ENCODE peak calls at places on chromosomes 11 and 22, in eight cellular contexts. V is MM.1S, S is neuronal stem cell, B is Karpas-422, C is mammary epithelial cell, M is keratinocyte, U is adipocyte, E is GM23248. G is an unnamed sample. For H3K4me1, the result is how much of the 10 kb centered on the place peaks cover.

GRCh38 chr11:61777234-61778090 is 14.9 kb downstream of the TMEM258 start:
- DNase-seq in V (no peak), S (no peak), B (no peak), C (peak), M (no peak), U (peak), E (peak), G (no peak)

GRCh38 chr11:116534270-116534975 is 238.4 kb downstream of the BUD13 start:
- DNase-seq in V (no peak), S (no peak), B (no peak), C (no peak), M (no peak), U (no peak), E (no peak), G (no peak)

GRCh38 chr11:12110714-12111481 is 508 bp downstream of the MICAL2 start:
- DNase-seq in V (no peak), S (peak), B (no peak), C (peak), M (no peak), U (peak), E (peak), G (no peak)

GRCh38 chr11:82239498-82239897 is 494.2 kb downstream of the FAM181B start:
- DNase-seq in V (no peak), S (no peak), B (no peak), C (no peak), M (no peak), U (no peak), E (no peak), G (no peak)

GRCh38 chr11:61816736-61817455 is at the start of gene FADS1:
- DNase-seq in V (peak), S (peak), B (peak), C (peak), M (no peak), U (peak), E (peak), G (peak)

GRCh38 chr22:36021649-36022048 is 7.0 kb downstream of the RBFOX2 start:
- DNase-seq in V (no peak), S (no peak), B (no peak), C (no peak), M (no peak), U (peak), E (no peak), G (no peak)

GRCh38 chr11:61771995-61772455 is 19.6 kb downstream of the MYRF start:
- DNase-seq in V (no peak), S (no peak), B (no peak), C (no peak), M (no peak), U (no peak), E (no peak), G (no peak)

GRCh38 chr22:42986115-42986514 is 28.8 kb downstream of the PACSIN2 start:
- DNase-seq in V (no peak), S (no peak), B (no peak), C (no peak), M (no peak), U (no peak), E (no peak), G (no peak)

GRCh38 chr11:119758291-119758690 is 29.3 kb upstream of the NECTIN1 start:
- DNase-seq in V (no peak), S (no peak), B (no peak), C (no peak), M (no peak), U (peak), E (peak), G (no peak)

GRCh38 chr11:119773016-119773415 is 44.0 kb upstream of the NECTIN1 start:
- DNase-seq in V (no peak), S (no peak), B (no peak), C (no peak), M (no peak), U (no peak), E (no peak), G (no peak)

GRCh38 chr11:45885274-45885920 is at the start of gene MAPK8IP1:
- DNase-seq in V (peak), S (peak), B (peak), C (peak), M (no peak), U (peak), E (peak), G (peak)

GRCh38 chr11:65026810-65027209 is 429 bp upstream of the SNX15 start:
- DNase-seq in V (no peak), S (no peak), B (no peak), C (no peak), M (peak), U (no peak), E (peak), G (no peak)

GRCh38 chr11:24855951-24856350 is 359.1 kb downstream of the LUZP2 start:
- DNase-seq in V (no peak), S (no peak), B (no peak), C (no peak), M (no peak), U (no peak), E (no peak), G (no peak)

GRCh38 chr11:76239483-76240142 is 33.3 kb upstream of the WNT11 start:
- DNase-seq in V (no peak), S (no peak), B (no peak), C (no peak), M (no peak), U (no peak), E (no peak), G (no peak)

DNA sequence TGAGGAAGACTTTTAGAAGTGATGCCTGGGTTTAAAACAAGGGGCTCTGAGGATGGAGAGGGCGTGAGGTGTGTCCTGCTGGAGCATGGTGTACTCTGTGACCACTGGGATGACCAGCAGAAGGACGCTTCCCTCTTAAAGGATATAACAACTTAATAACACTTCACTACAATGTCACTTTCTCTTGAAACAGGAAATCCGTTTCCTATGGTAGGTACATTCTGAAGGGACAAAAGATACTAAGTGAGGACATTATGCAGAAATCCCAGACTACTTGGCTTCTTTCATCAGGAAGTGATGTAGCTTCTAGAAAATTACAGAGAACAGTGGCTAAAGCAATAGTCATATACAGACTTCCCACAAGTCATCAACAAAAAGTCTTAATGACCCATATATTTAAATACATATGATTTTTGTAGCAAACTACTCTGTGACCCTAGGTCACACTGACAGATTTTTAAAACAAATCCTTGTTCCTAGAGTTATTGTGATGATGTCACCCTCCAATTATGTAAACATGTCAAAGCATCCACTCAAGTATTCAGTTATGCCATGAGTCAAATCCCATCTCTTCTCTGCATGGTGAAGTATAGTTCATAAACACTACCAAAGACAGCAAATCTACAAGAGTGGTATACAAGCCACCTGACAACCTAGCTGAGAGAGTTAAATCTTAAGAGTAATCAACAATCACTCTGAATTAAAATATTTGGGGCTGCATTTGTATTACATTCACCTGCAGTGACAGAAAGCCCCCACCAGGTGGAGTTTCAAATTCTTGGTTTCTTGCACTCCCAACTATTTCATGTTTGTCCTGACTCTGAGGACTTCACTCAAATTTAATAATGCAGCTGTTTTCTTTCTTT is 32.8 kb downstream of the PITPNB start:
- DNase-seq in V (peak), S (peak), B (peak), C (peak), M (no peak), U (peak), E (peak), G (no peak)
- H3K9ac ChIP-seq in V (no peak), S (no peak), B (no peak), C (no peak), M (no peak), U (no peak), E (peak), G (no peak)

GRCh38 chr11:44017443-44018126 is 30.2 kb upstream of the ACCSL start:
- DNase-seq in V (no peak), S (no peak), B (no peak), C (no peak), M (no peak), U (no peak), E (peak), G (no peak)

GRCh38 chr11:44016546-44017442 is 31.0 kb upstream of the ACCSL start:
- DNase-seq in V (no peak), S (no peak), B (no peak), C (no peak), M (no peak), U (no peak), E (peak), G (no peak)

GRCh38 chr11:44016129-44016528 is 31.7 kb upstream of the ACCSL start:
- DNase-seq in V (no peak), S (no peak), B (no peak), C (no peak), M (no peak), U (peak), E (peak), G (no peak)

GRCh38 chr11:44015624-44016007 is 32.2 kb upstream of the ACCSL start:
- DNase-seq in V (no peak), S (no peak), B (no peak), C (no peak), M (no peak), U (no peak), E (no peak), G (no peak)

GRCh38 chr11:44014968-44015623 is 32.7 kb upstream of the ACCSL start:
- DNase-seq in V (no peak), S (no peak), B (no peak), C (no peak), M (no peak), U (peak), E (peak), G (no peak)
- H3K4me1 ChIP-seq in V (under half), S (under half), B (under half), C (under half), M (under half), U (half or more), E (half or more), G (under half)

DNA sequence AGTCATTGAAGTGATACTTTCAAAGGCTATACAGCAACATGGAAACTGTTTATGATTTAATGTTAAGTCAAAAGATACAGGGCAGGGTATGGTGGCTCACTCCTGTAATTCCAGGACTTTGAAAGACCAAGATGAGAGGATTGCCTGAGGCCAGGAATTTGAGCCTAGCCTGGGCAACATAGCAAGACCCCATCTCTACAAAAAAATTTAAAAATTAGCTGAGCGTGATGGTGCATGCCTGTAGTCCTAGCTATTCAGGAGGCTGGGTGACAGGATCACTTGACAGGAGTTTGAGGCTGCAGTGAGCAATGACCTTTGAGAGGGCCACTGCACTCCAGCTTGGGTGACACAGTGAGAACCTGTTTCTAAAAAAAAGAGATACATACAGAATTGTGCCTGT is 39.3 kb upstream of the ZBED5 start:
- DNase-seq in V (no peak), S (no peak), B (no peak), C (no peak), M (no peak), U (no peak), E (no peak), G (no peak)
- H3K4me3 ChIP-seq in V (no peak), S (no peak), B (no peak), C (no peak), M (no peak), U (no peak), E (no peak), G (no peak)

GRCh38 chr11:6472934-6473333 is 807 bp downstream of the TRIM3 start:
- DNase-seq in V (no peak), S (no peak), B (no peak), C (no peak), M (no peak), U (no peak), E (no peak), G (no peak)
- H3K9ac ChIP-seq in V (no peak), S (peak), B (peak), C (no peak), M (no peak), U (peak), E (peak), G (peak)

GRCh38 chr11:131877246-131877645 is 506.8 kb downstream of the NTM start:
- DNase-seq in V (no peak), S (no peak), B (no peak), C (no peak), M (no peak), U (no peak), E (peak), G (no peak)

GRCh38 chr11:131883332-131883731 is 512.9 kb downstream of the NTM start:
- DNase-seq in V (no peak), S (no peak), B (no peak), C (no peak), M (no peak), U (no peak), E (no peak), G (no peak)

GRCh38 chr11:131884461-131885073 is 514.2 kb downstream of the NTM start:
- DNase-seq in V (no peak), S (no peak), B (no peak), C (no peak), M (no peak), U (no peak), E (no peak), G (no peak)

GRCh38 chr11:131880976-131881375 is 510.6 kb downstream of the NTM start:
- DNase-seq in V (no peak), S (no peak), B (no peak), C (no peak), M (no peak), U (no peak), E (no peak), G (no peak)

GRCh38 chr11:131880279-131880678 is 509.9 kb downstream of the NTM start:
- DNase-seq in V (no peak), S (no peak), B (no peak), C (no peak), M (no peak), U (no peak), E (no peak), G (no peak)
- H3K4me1 ChIP-seq in V (under half), S (under half), B (under half), C (under half), M (under half), U (under half), E (under half), G (under half)

GRCh38 chr11:71286701-71287643 is 34.6 kb upstream of the SHANK2 start:
- DNase-seq in V (no peak), S (no peak), B (no peak), C (peak), M (peak), U (peak), E (peak), G (no peak)
- H3K4me3 ChIP-seq in V (no peak), S (no peak), B (no peak), C (peak), M (peak), U (no peak), E (no peak), G (no peak)

DNA sequence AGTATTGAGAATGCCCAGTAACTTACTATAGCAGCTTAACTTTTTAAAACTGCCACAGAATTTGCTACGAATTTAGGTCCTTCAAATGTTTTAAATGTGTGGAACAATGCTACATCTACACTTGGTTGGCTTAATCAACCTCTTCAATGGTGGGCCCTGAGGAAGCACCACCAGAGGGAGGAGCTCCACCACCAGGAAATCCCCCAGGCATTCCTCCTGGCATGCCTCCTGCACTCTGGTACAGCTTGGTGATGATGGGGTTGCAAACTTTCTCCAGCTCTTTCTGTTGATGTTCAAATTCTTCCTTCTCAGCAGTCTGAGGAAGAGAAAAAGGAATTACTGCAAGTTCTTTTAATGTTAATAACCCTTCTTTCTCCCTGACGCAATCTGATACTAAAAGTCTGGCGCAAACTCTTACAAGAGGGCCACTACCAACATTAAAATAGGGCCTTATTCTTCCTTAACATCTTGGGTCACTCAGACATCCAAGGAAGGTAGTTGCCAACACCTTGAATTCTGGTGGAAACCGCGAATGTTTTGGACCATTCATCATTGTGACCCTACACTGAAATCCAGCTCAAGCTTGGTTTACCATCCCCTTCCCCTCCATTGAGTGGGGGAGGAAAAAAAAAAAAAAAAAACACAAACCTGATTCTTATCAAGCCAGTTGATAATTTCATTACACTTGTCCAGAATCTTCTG is 4.2 kb downstream of the HSPA8 start:
- DNase-seq in V (no peak), S (no peak), B (peak), C (no peak), M (no peak), U (no peak), E (no peak), G (no peak)
- H3K9ac ChIP-seq in V (peak), S (no peak), B (no peak), C (no peak), M (no peak), U (peak), E (peak), G (no peak)

GRCh38 chr11:1435820-1436467 is 46.2 kb downstream of the BRSK2 start:
- DNase-seq in V (no peak), S (no peak), B (peak), C (no peak), M (no peak), U (no peak), E (no peak), G (no peak)
- H3K4me1 ChIP-seq in V (under half), S (under half), B (under half), C (under half), M (under half), U (under half), E (under half), G (under half)

DNA sequence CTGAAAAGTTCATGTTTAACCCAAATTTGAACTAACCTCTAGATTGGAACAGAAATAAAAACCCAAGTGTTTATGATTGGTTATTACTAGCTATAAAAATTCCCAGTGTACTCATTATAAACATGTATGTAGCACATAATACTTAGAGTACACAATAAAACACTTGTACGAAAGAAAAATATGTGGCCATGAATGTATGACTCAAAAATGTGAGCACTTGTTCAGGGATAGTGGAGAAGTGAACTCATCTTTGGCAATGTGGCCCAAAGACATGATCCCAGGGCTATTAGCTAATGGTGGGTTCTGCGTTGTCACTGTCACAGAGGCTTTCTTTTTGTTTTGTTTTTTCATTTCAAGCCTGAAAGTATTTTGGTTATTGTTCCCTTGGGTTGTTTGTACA is 72.0 kb downstream of the PPFIBP2 start:
- DNase-seq in V (no peak), S (no peak), B (no peak), C (no peak), M (no peak), U (no peak), E (peak), G (no peak)
- H3K4me3 ChIP-seq in V (no peak), S (no peak), B (no peak), C (no peak), M (no peak), U (no peak), E (no peak), G (no peak)